ENCODE peak calls at places on chromosomes 16 and 17, in eight cellular contexts. S is A549, H is tibial artery, C is mucosa of descending colon, G is stomach, L is PC-9, V is suprapubic skin, Y is IMR-90. N is an unnamed sample.

GRCh38 chr17:68302066-68302564 is 10.8 kb downstream of the ARSG start:
- DNase-seq in G (no peak), Y (peak; percentile 42), S (no peak), C (no peak), V (no peak), H (no peak), L (no peak), N (peak; percentile 23)

GRCh38 chr16:1579214-1579613 is 32.7 kb downstream of the IFT140 start:
- DNase-seq in C (no peak), H (no peak), S (no peak), Y (no peak), G (no peak), V (no peak), L (no peak), N (no peak)

GRCh38 chr16:55662641-55663040 is 6.9 kb downstream of the SLC6A2 start:
- DNase-seq in C (no peak), Y (no peak), S (no peak), H (peak; percentile 17), L (no peak), G (no peak), V (peak; percentile 74), N (no peak)

GRCh38 chr17:22138861-22139469 is 446.6 kb downstream of the KCNJ18 start:
- DNase-seq in H (no peak), C (no peak), Y (no peak), L (no peak), V (no peak), G (no peak), S (no peak), N (no peak)

GRCh38 chr16:77556203-77556602 is 121.4 kb upstream of the ADAMTS18 start:
- DNase-seq in H (no peak), C (no peak), G (no peak), V (no peak), L (no peak), S (no peak), Y (no peak), N (no peak)

GRCh38 chr17:29292992-29293889 is 707 bp downstream of the NUFIP2 start:
- DNase-seq in S (peak; percentile 67), Y (peak; percentile 34), L (peak; percentile 41), C (peak; percentile 68), H (peak; percentile 80), G (peak; percentile 61), V (peak; percentile 84), N (peak; percentile 25)

GRCh38 chr17:64190468-64190867 is 60.5 kb upstream of the ERN1 start:
- DNase-seq in H (no peak), Y (no peak), G (no peak), C (no peak), V (no peak), S (no peak), L (no peak), N (no peak)

GRCh38 chr17:73722163-73722562 is 77.9 kb upstream of the SDK2 start:
- DNase-seq in C (no peak), G (no peak), Y (no peak), S (no peak), L (no peak), V (no peak), H (no peak), N (no peak)

GRCh38 chr16:80324371-80324770 is 216.4 kb upstream of the DYNLRB2 start:
- DNase-seq in L (no peak), Y (no peak), S (no peak), C (no peak), V (no peak), G (no peak), H (no peak), N (no peak)

GRCh38 chr17:43359469-43360105 is 39.2 kb upstream of the ARL4D start:
- DNase-seq in Y (no peak), C (no peak), G (no peak), H (no peak), V (no peak), S (no peak), L (no peak), N (no peak)
- H3K4me3 ChIP-seq in Y (no peak overlapping the region), C (peak overlapping the region; percentile 32), G (peak overlapping the region; percentile 45), H (peak overlapping the region; percentile 64), V (peak overlapping the region; percentile 64), S (peak overlapping the region; percentile 62), L (peak overlapping the region; percentile 64), N (peak overlapping the region; percentile 67)

GRCh38 chr16:66927918-66928649 is 2.7 kb upstream of the RRAD start:
- DNase-seq in S (no peak), H (no peak), V (no peak), L (peak; percentile 52), Y (peak; percentile 50), C (no peak), G (no peak), N (no peak)

GRCh38 chr16:66927012-66927436 is 1.7 kb upstream of the RRAD start:
- DNase-seq in V (no peak), L (peak; percentile 91), H (no peak), Y (peak; percentile 88), C (no peak), S (peak; percentile 52), G (no peak), N (peak; percentile 81)

GRCh38 chr16:66930189-66930588 is 4.0 kb downstream of the CIAO2B start:
- DNase-seq in V (no peak), C (no peak), S (no peak), G (peak; percentile 55), L (peak; percentile 82), H (no peak), Y (peak; percentile 85), N (peak; percentile 52)

GRCh38 chr16:66926171-66926570 is 836 bp upstream of the RRAD start:
- DNase-seq in C (no peak), V (no peak), Y (no peak), S (no peak), G (peak; percentile 40), H (peak; percentile 94), L (no peak), N (peak; percentile 36)

DNA sequence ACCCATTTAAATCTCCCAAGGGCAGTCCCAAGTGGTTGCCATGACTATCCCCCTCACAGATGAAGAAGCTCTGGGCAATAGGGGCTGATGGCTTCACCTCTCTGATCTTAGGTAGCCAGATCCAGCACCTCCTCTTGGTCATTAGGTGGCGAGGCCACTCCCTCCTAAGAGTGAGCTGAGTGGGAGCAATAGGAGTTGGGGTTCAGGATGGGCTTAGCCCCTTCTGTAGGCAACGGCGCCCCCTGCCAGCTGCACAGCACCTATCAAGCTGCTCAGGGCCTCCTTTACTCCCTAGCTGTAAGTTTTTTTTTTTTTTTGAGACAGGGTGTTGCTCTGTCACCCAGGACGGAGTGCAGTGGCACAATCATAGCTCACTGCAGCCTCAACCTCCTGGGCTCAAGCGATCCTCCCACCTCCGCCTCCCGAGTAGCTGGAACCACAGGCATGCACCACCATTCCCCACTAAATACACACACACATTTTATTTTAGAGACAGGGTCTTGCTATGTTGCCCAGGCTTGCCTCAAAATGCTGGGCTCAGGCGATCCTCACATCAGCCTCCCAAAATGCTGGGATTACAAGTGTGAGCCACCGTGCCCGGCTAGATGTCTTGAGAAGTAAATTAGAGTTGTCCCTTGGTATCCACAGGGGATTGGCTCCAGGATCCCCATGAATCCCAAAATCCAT is 3.5 kb upstream of the RRAD start:
- DNase-seq in G (no peak), H (no peak), Y (peak; percentile 35), L (peak; percentile 44), V (no peak), C (no peak), S (no peak), N (peak; percentile 41)
- TF ChIP-seq CTCF in G (no peak), H (peak; percentile 16), Y (peak; percentile 51), L (peak; percentile 69), V (no peak), C (no peak), S (peak; percentile 32), N (peak; percentile 53)

GRCh38 chr16:83899978-83900377 is 1.1 kb downstream of the MLYCD start:
- DNase-seq in G (no peak), H (no peak), C (no peak), Y (no peak), L (no peak), V (no peak), S (no peak), N (no peak)
- H3K4me3 ChIP-seq in G (peak overlapping the region; percentile 91), H (peak overlapping the region; percentile 79), C (no peak overlapping the region), Y (peak overlapping the region; percentile 94), L (peak overlapping the region; percentile 83), V (peak overlapping the region; percentile 94), S (peak overlapping the region; percentile 63), N (peak overlapping the region; percentile 79)

GRCh38 chr17:61352408-61352770 is 47.3 kb upstream of the TBX2 start:
- DNase-seq in L (no peak), S (no peak), H (no peak), G (no peak), Y (no peak), C (no peak), V (no peak), N (no peak)

GRCh38 chr17:61352771-61353170 is 46.9 kb upstream of the TBX2 start:
- DNase-seq in S (no peak), C (no peak), G (no peak), L (no peak), H (no peak), V (no peak), Y (no peak), N (no peak)

GRCh38 chr17:61351745-61352407 is 47.8 kb upstream of the TBX2 start:
- DNase-seq in Y (peak; percentile 56), C (no peak), L (no peak), V (no peak), H (no peak), G (no peak), S (no peak), N (no peak)

GRCh38 chr17:61345825-61346628 is 53.6 kb upstream of the TBX2 start:
- DNase-seq in L (no peak), V (no peak), C (no peak), H (no peak), G (no peak), S (no peak), Y (no peak), N (no peak)

GRCh38 chr17:61349350-61349749 is 50.3 kb upstream of the TBX2 start:
- DNase-seq in V (no peak), L (no peak), S (no peak), H (no peak), G (no peak), C (no peak), Y (no peak), N (peak; percentile 8)
- TF ChIP-seq CTCF in V (no peak), L (peak; percentile 18), S (peak; percentile 23), H (no peak), G (no peak), C (no peak), Y (peak; percentile 36), N (peak; percentile 36)

DNA sequence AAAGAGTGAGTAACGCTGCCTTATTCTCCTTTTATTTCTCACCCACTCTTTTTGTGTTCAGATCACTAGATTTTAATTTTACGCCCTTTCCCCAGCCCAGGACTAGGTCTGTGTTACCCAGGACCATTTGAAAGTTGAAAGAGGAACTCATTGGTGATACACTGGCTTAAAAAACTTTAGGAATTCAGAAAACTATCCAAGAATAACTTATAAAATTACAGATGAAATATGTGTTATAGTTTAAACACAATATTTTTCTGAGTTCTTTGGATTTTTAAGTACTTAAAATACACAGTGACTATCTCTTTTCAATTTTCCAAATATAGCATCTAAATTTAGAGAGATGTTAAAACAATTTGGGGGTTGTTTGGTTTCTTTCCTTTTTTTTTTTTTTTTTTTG is 385.2 kb downstream of the CDH13 start:
- DNase-seq in L (no peak), G (no peak), Y (no peak), C (no peak), S (no peak), H (no peak), V (no peak), N (peak; percentile 33)
- H3K4me3 ChIP-seq in L (no peak overlapping the region), G (no peak overlapping the region), Y (no peak overlapping the region), C (no peak overlapping the region), S (no peak overlapping the region), H (no peak overlapping the region), V (no peak overlapping the region), N (no peak overlapping the region)

GRCh38 chr17:42623732-42624596 is 14.5 kb downstream of the TUBG1 start:
- DNase-seq in S (peak; percentile 86), L (peak; percentile 64), Y (peak; percentile 38), C (no peak), H (no peak), G (peak; percentile 81), V (no peak), N (peak; percentile 67)
- TF ChIP-seq CTCF in S (peak; percentile 29), L (no peak), Y (no peak), C (no peak), H (no peak), G (no peak), V (no peak), N (peak; percentile 4)